ENCODE peak calls at places on chromosome 15, in four cellular contexts. J is Right ventricle myocardium superior; S is activated naive CD4-positive, alpha-beta T cell; F is fibroblast of villous mesenchyme. B is an unnamed sample.

GRCh38 chr15:64912926-64913325 is 1.2 kb downstream of the ANKDD1A start:
- DNase-seq in S (no peak), F (no peak), J (no peak), B (no peak)

GRCh38 chr15:99997112-99997651 is 263.9 kb upstream of the LYSMD4 start:
- DNase-seq in F (no peak), S (no peak), J (no peak), B (no peak)

GRCh38 chr15:89305395-89305794 is 29.2 kb downstream of the POLG start:
- DNase-seq in F (no peak), S (no peak), J (no peak), B (no peak)

GRCh38 chr15:88258021-88258641 is 1.6 kb upstream of the NTRK3 start:
- DNase-seq in S (no peak), F (no peak), J (no peak), B (no peak)

GRCh38 chr15:40064231-40064894 is 25.4 kb upstream of the SRP14 start:
- DNase-seq in S (no peak), J (no peak), F (peak), B (no peak)

GRCh38 chr15:74788716-74789151 is 6.9 kb downstream of the CSK start:
- DNase-seq in F (no peak), S (no peak), J (no peak), B (no peak)

GRCh38 chr15:49456166-49456565 is 33.1 kb downstream of the FGF7 start:
- DNase-seq in S (no peak), J (no peak), F (no peak), B (no peak)

GRCh38 chr15:63441266-63441665 is 59.6 kb upstream of the CA12 start:
- DNase-seq in J (no peak), F (no peak), S (no peak), B (no peak)

GRCh38 chr15:100687532-100688215 is 85.3 kb downstream of the ASB7 start:
- DNase-seq in F (peak), S (no peak), J (no peak), B (no peak)

GRCh38 chr15:36468746-36469145 is 110.7 kb upstream of the CDIN1 start:
- DNase-seq in S (no peak), J (no peak), F (peak), B (no peak)

GRCh38 chr15:61835476-61836106 is 224.7 kb downstream of the VPS13C start:
- DNase-seq in J (peak), S (peak), F (peak), B (no peak)

GRCh38 chr15:78951841-78952238 is 7.0 kb upstream of the CTSH start:
- DNase-seq in F (no peak), S (no peak), J (no peak), B (no peak)

GRCh38 chr15:70250208-70251201 is 152.8 kb upstream of the TLE3 start:
- DNase-seq in S (no peak), J (no peak), F (no peak), B (no peak)

GRCh38 chr15:51706347-51706746 is 25.0 kb downstream of the SCG3 start:
- DNase-seq in F (peak), J (no peak), S (no peak), B (no peak)

GRCh38 chr15:77506311-77507150 is 85.8 kb downstream of the HMG20A start:
- DNase-seq in J (peak), S (no peak), F (no peak), B (no peak)

GRCh38 chr15:71471347-71471746 is 339.0 kb upstream of the NR2E3 start:
- DNase-seq in J (no peak), F (peak), S (no peak), B (no peak)

GRCh38 chr15:74252291-74253080 is 16.4 kb downstream of the CCDC33 start:
- DNase-seq in J (no peak), S (no peak), F (peak), B (no peak)

GRCh38 chr15:64636101-64636500 is 139.3 kb downstream of the RBPMS2 start:
- DNase-seq in J (no peak), S (no peak), F (peak), B (no peak)

GRCh38 chr15:83713242-83713641 is 59.3 kb downstream of the ADAMTSL3 start:
- DNase-seq in S (no peak), J (no peak), F (no peak), B (no peak)

GRCh38 chr15:83164409-83165404 is 42.9 kb downstream of the HDGFL3 start:
- DNase-seq in F (peak), S (no peak), J (no peak), B (no peak)

GRCh38 chr15:73922186-73923151 is 3.8 kb upstream of the LOXL1 start:
- DNase-seq in J (peak), S (no peak), F (peak), B (no peak)

GRCh38 chr15:71215126-71215894 is 100.0 kb downstream of the THSD4 start:
- DNase-seq in F (no peak), J (no peak), S (no peak), B (no peak)

GRCh38 chr15:32993285-32993684 is 201.2 kb downstream of the FMN1 start:
- DNase-seq in J (no peak), F (no peak), S (no peak), B (no peak)

GRCh38 chr15:89672221-89673161 is 6.7 kb downstream of the PLIN1 start:
- DNase-seq in F (peak), S (no peak), J (no peak), B (no peak)

GRCh38 chr15:21261396-21261964 is 178.8 kb downstream of the POTEB3 start:
- DNase-seq in S (no peak), F (no peak), J (peak), B (no peak)